ENCODE peak calls at places on chromosomes 7 and 10, in six cellular contexts. E is left ventricle myocardium inferior, N is endodermal cell, U is cardiac fibroblast, V is bronchial epithelial cell, Z is choroid plexus epithelial cell. Q is an unnamed sample.
A peak's percentile ranks its signal among the peaks of the same experiment; 100 is the strongest.

GRCh38 chr10:88743999-88744398 is 15.8 kb upstream of the LIPN start:
- DNase-seq in Z (no peak), N (peak; percentile 76), U (no peak), E (no peak), V (peak; percentile 26), Q (no peak)

GRCh38 chr7:81150951-81151361 is 232.1 kb upstream of the SEMA3C start:
- DNase-seq in N (no peak), E (peak; percentile 41), V (peak; percentile 18), Z (peak; percentile 34), U (peak; percentile 14), Q (no peak)

GRCh38 chr7:151426486-151426905 is 13.4 kb downstream of the CRYGN start:
- DNase-seq in E (peak; percentile 63), N (no peak), Z (peak; percentile 98), U (peak; percentile 86), V (no peak), Q (no peak)

GRCh38 chr7:135584362-135585353 is 26.9 kb downstream of the NUP205 start:
- DNase-seq in Z (peak; percentile 35), E (no peak), V (peak; percentile 65), U (peak; percentile 53), N (no peak), Q (no peak)

GRCh38 chr7:33904680-33905388 is 505 bp upstream of the BMPER start:
- DNase-seq in U (peak; percentile 52), V (peak; percentile 15), N (peak; percentile 84), Z (peak; percentile 31), E (peak; percentile 23), Q (peak; percentile 46)

GRCh38 chr10:24951201-24952145 is 933 bp downstream of the PRTFDC1 start:
- DNase-seq in V (no peak), Z (peak; percentile 59), E (no peak), U (peak; percentile 26), N (peak; percentile 91), Q (no peak)

GRCh38 chr7:50793115-50793946 is 10.6 kb upstream of the GRB10 start:
- DNase-seq in N (peak; percentile 87), E (peak; percentile 76), Z (peak; percentile 70), U (peak; percentile 67), V (no peak), Q (peak; percentile 53)

GRCh38 chr10:70840836-70841235 is 25.1 kb downstream of the SGPL1 start:
- DNase-seq in V (no peak), U (no peak), E (no peak), N (no peak), Z (no peak), Q (no peak)

GRCh38 chr10:75111367-75111905 is at the start of gene SAMD8:
- DNase-seq in V (peak; percentile 82), E (peak; percentile 97), Z (peak; percentile 97), U (peak; percentile 96), N (peak; percentile 99), Q (peak; percentile 99)

GRCh38 chr10:96922978-96923948 is 91.2 kb downstream of the LCOR start:
- DNase-seq in V (no peak), Z (no peak), U (no peak), N (no peak), E (no peak), Q (no peak)

GRCh38 chr10:5961405-5962100 is 15.8 kb downstream of the IL15RA start:
- DNase-seq in N (peak; percentile 38), E (no peak), Z (no peak), U (no peak), V (no peak), Q (no peak)

GRCh38 chr10:132197271-132198067 is 10.7 kb downstream of the DPYSL4 start:
- DNase-seq in V (no peak), Z (no peak), U (no peak), N (no peak), E (no peak), Q (no peak)

GRCh38 chr7:116316838-116317612 is 106.7 kb downstream of the TES start:
- DNase-seq in V (peak; percentile 100), N (peak; percentile 53), E (peak; percentile 18), U (peak; percentile 100), Z (peak; percentile 98), Q (peak; percentile 28)

GRCh38 chr7:140898794-140899548 is 25.8 kb downstream of the BRAF start:
- DNase-seq in U (peak; percentile 58), E (no peak), N (no peak), V (peak; percentile 85), Z (peak; percentile 36), Q (no peak)

GRCh38 chr10:46549171-46550075 is 7.0 kb downstream of the GPRIN2 start:
- DNase-seq in E (peak; percentile 21), Z (no peak), U (no peak), N (peak; percentile 56), V (no peak), Q (no peak)

GRCh38 chr10:22894714-22895113 is 33.1 kb upstream of the ARMC3 start:
- DNase-seq in E (no peak), V (peak; percentile 2), Z (no peak), N (no peak), U (no peak), Q (no peak)

GRCh38 chr7:139943391-139943790 is 114.3 kb downstream of the TBXAS1 start:
- DNase-seq in U (no peak), N (no peak), V (no peak), Z (no peak), E (no peak), Q (no peak)

GRCh38 chr7:17706734-17707133 is 233.6 kb downstream of the SNX13 start:
- DNase-seq in E (no peak), U (peak; percentile 85), Z (peak; percentile 89), N (peak; percentile 85), V (peak; percentile 73), Q (peak; percentile 51)

GRCh38 chr10:13844651-13845050 is 257.9 kb downstream of the PRPF18 start:
- DNase-seq in N (no peak), Z (peak; percentile 28), V (no peak), U (peak; percentile 45), E (no peak), Q (no peak)

GRCh38 chr10:110340821-110341220 is 36.1 kb upstream of the SMNDC1 start:
- DNase-seq in Z (no peak), N (no peak), E (no peak), V (no peak), U (no peak), Q (no peak)

GRCh38 chr10:99929360-99929759 is 80.4 kb downstream of the DNMBP start:
- DNase-seq in N (no peak), E (no peak), Z (no peak), U (no peak), V (no peak), Q (no peak)

GRCh38 chr10:99927719-99928280 is 81.9 kb downstream of the DNMBP start:
- DNase-seq in E (no peak), N (no peak), Z (peak; percentile 57), U (no peak), V (no peak), Q (no peak)

GRCh38 chr10:99924856-99925255 is 84.9 kb downstream of the DNMBP start:
- DNase-seq in Z (no peak), N (no peak), E (no peak), U (no peak), V (no peak), Q (no peak)

GRCh38 chr10:99924451-99924850 is 85.3 kb downstream of the DNMBP start:
- DNase-seq in E (no peak), Z (no peak), U (no peak), V (no peak), N (no peak), Q (no peak)

DNA sequence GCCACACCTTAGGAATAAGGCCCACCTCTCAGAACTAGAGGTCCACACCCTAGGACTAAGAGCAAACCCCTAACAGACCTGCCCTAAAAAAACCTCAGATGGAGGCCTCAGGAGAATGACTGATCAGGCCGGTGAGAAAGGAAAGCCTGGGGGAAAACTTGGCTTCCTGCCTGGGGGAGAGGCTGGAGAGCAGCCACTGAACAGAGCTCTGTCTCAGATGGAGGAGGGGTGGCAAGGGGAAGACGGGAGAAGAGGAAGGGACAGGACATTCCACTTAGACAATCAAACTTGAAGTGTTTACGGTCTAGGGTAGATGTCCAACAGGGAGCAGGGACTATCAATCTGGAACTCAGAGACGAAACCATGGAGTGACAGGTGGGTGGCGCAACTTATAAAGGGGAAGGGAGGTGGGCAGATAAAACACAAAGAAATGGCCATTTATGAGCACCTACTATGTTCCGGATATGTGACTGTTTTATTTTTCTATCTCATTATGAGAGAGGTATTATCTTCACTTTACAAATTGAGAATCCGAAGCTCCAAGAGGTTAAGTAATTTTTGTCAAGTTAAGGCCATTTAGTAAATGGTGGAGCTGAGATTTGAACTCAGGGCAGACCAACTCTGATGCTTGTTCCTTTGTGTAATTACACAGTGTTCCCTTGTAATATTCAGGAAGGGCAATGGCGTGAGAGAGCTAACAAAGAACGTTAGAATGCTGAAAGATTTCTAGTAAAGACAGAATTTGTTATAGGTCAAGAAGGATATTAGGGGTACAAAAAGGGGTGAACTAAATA is 82.6 kb downstream of the DNMBP start:
- DNase-seq in N (no peak), E (peak; percentile 66), Z (peak; percentile 67), V (peak; percentile 46), U (peak; percentile 69), Q (no peak)
- TF ChIP-seq CTCF in N (no peak), E (no peak), Z (no peak), V (no peak), U (no peak), Q (no peak)

GRCh38 chr7:156594283-156595080 is 46.1 kb upstream of the RNF32 start:
- DNase-seq in Z (no peak), U (no peak), N (no peak), V (no peak), E (no peak), Q (no peak)

GRCh38 chr7:156592124-156592884 is 48.3 kb upstream of the RNF32 start:
- DNase-seq in N (no peak), U (no peak), V (no peak), Z (no peak), E (no peak), Q (no peak)

GRCh38 chr7:156589808-156590207 is 50.8 kb upstream of the RNF32 start:
- DNase-seq in N (no peak), Z (no peak), V (no peak), E (no peak), U (no peak), Q (no peak)

GRCh38 chr7:156585926-156586325 is 54.6 kb upstream of the RNF32 start:
- DNase-seq in U (no peak), E (no peak), N (no peak), Z (no peak), V (no peak), Q (no peak)

GRCh38 chr7:156590212-156590611 is 50.4 kb upstream of the RNF32 start:
- DNase-seq in E (no peak), U (no peak), V (no peak), Z (no peak), N (no peak), Q (no peak)
- TF ChIP-seq CTCF in E (no peak), U (no peak), V (no peak), Z (no peak), N (no peak), Q (no peak)

GRCh38 chr7:65981965-65982792 is at the start of gene GUSB:
- DNase-seq in V (peak; percentile 58), U (peak; percentile 89), Z (peak; percentile 86), N (peak; percentile 97), E (peak; percentile 93), Q (peak; percentile 96)
- TF ChIP-seq CTCF in V (no peak), U (no peak), Z (no peak), N (no peak), E (no peak), Q (no peak)

GRCh38 chr10:101319241-101319915 is 34.6 kb upstream of the BTRC start:
- DNase-seq in Z (peak; percentile 14), U (no peak), V (peak; percentile 52), N (peak; percentile 53), E (no peak), Q (no peak)
- TF ChIP-seq CTCF in Z (no peak), U (no peak), V (no peak), N (no peak), E (no peak), Q (no peak)